ENCODE peak calls at places on chromosomes 12 and 14, in eight cellular contexts. One of them, this sample, is unnamed.

GRCh38 chr14:98761993-98762392 is 510.0 kb downstream of the BCL11B start:
- DNase-seq in neural crest cell: no peak
- DNase-seq in lower leg skin: no peak
- DNase-seq in RWPE2: no peak
- DNase-seq in ascending aorta: no peak
- DNase-seq in kidney epithelial cell: no peak
- DNase-seq in fibroblast of lung: no peak
- DNase-seq in natural killer cell: no peak
- DNase-seq in this sample: no peak

GRCh38 chr12:63440063-63440462 is 228.2 kb downstream of the DPY19L2 start:
- DNase-seq in neural crest cell: no peak
- DNase-seq in lower leg skin: no peak
- DNase-seq in RWPE2: no peak
- DNase-seq in ascending aorta: no peak
- DNase-seq in kidney epithelial cell: peak; percentile 18
- DNase-seq in fibroblast of lung: no peak
- DNase-seq in natural killer cell: no peak
- DNase-seq in this sample: no peak

GRCh38 chr12:60180298-60180697 is 584.5 kb downstream of the SLC16A7 start:
- DNase-seq in neural crest cell: no peak
- DNase-seq in lower leg skin: no peak
- DNase-seq in RWPE2: no peak
- DNase-seq in ascending aorta: no peak
- DNase-seq in kidney epithelial cell: no peak
- DNase-seq in fibroblast of lung: peak; percentile 34
- DNase-seq in natural killer cell: no peak
- DNase-seq in this sample: no peak

GRCh38 chr12:48994224-48995060 is 4.7 kb downstream of the DDN start:
- DNase-seq in neural crest cell: no peak
- DNase-seq in lower leg skin: no peak
- DNase-seq in RWPE2: no peak
- DNase-seq in ascending aorta: no peak
- DNase-seq in kidney epithelial cell: no peak
- DNase-seq in fibroblast of lung: no peak
- DNase-seq in natural killer cell: no peak
- DNase-seq in this sample: no peak

GRCh38 chr14:51104467-51104866 is 9.6 kb upstream of the TRIM9 start:
- DNase-seq in neural crest cell: no peak
- DNase-seq in lower leg skin: no peak
- DNase-seq in RWPE2: no peak
- DNase-seq in ascending aorta: no peak
- DNase-seq in kidney epithelial cell: no peak
- DNase-seq in fibroblast of lung: no peak
- DNase-seq in natural killer cell: no peak
- DNase-seq in this sample: no peak

GRCh38 chr12:124720687-124721500 is 142.8 kb downstream of the SCARB1 start:
- DNase-seq in neural crest cell: no peak
- DNase-seq in lower leg skin: no peak
- DNase-seq in RWPE2: no peak
- DNase-seq in ascending aorta: no peak
- DNase-seq in kidney epithelial cell: peak; percentile 80
- DNase-seq in fibroblast of lung: peak; percentile 87
- DNase-seq in natural killer cell: no peak
- DNase-seq in this sample: peak; percentile 82

GRCh38 chr12:22562187-22563028 is 18.1 kb upstream of the C2CD5 start:
- DNase-seq in neural crest cell: no peak
- DNase-seq in lower leg skin: no peak
- DNase-seq in RWPE2: no peak
- DNase-seq in ascending aorta: no peak
- DNase-seq in kidney epithelial cell: no peak
- DNase-seq in fibroblast of lung: no peak
- DNase-seq in natural killer cell: no peak
- DNase-seq in this sample: no peak

GRCh38 chr12:39314547-39314946 is 128.4 kb downstream of the KIF21A start:
- DNase-seq in neural crest cell: no peak
- DNase-seq in lower leg skin: no peak
- DNase-seq in RWPE2: no peak
- DNase-seq in ascending aorta: no peak
- DNase-seq in kidney epithelial cell: no peak
- DNase-seq in fibroblast of lung: no peak
- DNase-seq in natural killer cell: no peak
- DNase-seq in this sample: no peak

GRCh38 chr14:52048641-52049204 is 20.1 kb downstream of the NID2 start:
- DNase-seq in neural crest cell: no peak
- DNase-seq in lower leg skin: no peak
- DNase-seq in RWPE2: no peak
- DNase-seq in ascending aorta: no peak
- DNase-seq in kidney epithelial cell: no peak
- DNase-seq in fibroblast of lung: peak; percentile 58
- DNase-seq in natural killer cell: no peak
- DNase-seq in this sample: no peak

GRCh38 chr12:124027753-124028559 is 54.9 kb downstream of the ZNF664 start:
- DNase-seq in neural crest cell: no peak
- DNase-seq in lower leg skin: no peak
- DNase-seq in RWPE2: no peak
- DNase-seq in ascending aorta: no peak
- DNase-seq in kidney epithelial cell: no peak
- DNase-seq in fibroblast of lung: no peak
- DNase-seq in natural killer cell: no peak
- DNase-seq in this sample: no peak

GRCh38 chr12:95767703-95768102 is 22.9 kb downstream of the NTN4 start:
- DNase-seq in neural crest cell: no peak
- DNase-seq in lower leg skin: no peak
- DNase-seq in RWPE2: no peak
- DNase-seq in ascending aorta: no peak
- DNase-seq in kidney epithelial cell: no peak
- DNase-seq in fibroblast of lung: no peak
- DNase-seq in natural killer cell: no peak
- DNase-seq in this sample: no peak

GRCh38 chr14:70873627-70874026 is 33.6 kb upstream of the PCNX1 start:
- DNase-seq in neural crest cell: no peak
- DNase-seq in lower leg skin: no peak
- DNase-seq in RWPE2: no peak
- DNase-seq in ascending aorta: no peak
- DNase-seq in kidney epithelial cell: no peak
- DNase-seq in fibroblast of lung: no peak
- DNase-seq in natural killer cell: no peak
- DNase-seq in this sample: no peak
- TF ChIP-seq CTCF in neural crest cell: no peak
- TF ChIP-seq CTCF in lower leg skin: no peak
- TF ChIP-seq CTCF in RWPE2: peak; percentile 9
- TF ChIP-seq CTCF in ascending aorta: no peak
- TF ChIP-seq CTCF in kidney epithelial cell: no peak
- TF ChIP-seq CTCF in fibroblast of lung: no peak
- TF ChIP-seq CTCF in natural killer cell: peak; percentile 23
- TF ChIP-seq CTCF in this sample: no peak

DNA sequence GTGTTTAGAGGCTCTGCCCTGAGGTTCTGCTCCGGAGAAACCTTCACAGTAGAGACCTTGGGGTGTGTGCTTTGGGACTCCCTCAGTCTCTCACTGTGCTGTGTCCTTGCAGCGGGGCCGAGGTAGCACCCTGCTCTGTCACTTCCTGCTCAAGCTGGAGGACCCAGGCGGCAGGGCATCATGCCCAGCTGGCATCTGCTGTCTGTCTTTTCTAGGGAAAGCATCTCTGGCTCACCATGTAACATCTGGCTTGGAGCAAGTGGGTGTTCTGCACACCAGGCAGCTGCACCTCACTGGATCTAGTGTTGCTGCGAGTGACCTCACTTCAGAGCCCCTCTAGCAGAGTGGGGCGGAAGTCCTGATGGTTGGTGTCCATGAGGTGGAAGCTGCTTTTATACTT is 124.5 kb downstream of the ESRRB start:
- DNase-seq in neural crest cell: no peak
- DNase-seq in lower leg skin: no peak
- DNase-seq in RWPE2: peak; percentile 51
- DNase-seq in ascending aorta: no peak
- DNase-seq in kidney epithelial cell: no peak
- DNase-seq in fibroblast of lung: no peak
- DNase-seq in natural killer cell: no peak
- DNase-seq in this sample: no peak
- TF ChIP-seq CTCF in neural crest cell: no peak
- TF ChIP-seq CTCF in lower leg skin: no peak
- TF ChIP-seq CTCF in RWPE2: no peak
- TF ChIP-seq CTCF in ascending aorta: no peak
- TF ChIP-seq CTCF in kidney epithelial cell: no peak
- TF ChIP-seq CTCF in fibroblast of lung: no peak
- TF ChIP-seq CTCF in natural killer cell: no peak
- TF ChIP-seq CTCF in this sample: no peak

DNA sequence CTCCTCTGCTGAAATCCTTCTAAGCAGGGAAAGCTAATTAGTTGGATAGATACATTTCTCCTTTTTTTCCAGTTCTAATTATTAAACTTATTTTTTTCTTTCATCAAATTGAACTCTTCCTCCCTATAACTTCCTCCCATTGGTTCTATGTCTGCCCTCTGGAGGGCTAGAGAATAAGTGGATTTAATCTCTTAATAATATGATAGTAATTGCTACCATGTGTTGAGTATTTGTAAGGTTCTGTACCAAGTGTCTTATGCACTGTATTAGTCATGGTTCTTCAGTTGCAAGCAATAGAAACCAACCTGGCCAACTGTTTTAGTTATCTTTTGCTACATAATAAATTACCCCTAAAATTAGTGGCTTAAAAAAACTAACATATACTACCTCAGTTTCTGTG is 190.5 kb upstream of the PLXNC1 start:
- DNase-seq in neural crest cell: no peak
- DNase-seq in lower leg skin: no peak
- DNase-seq in RWPE2: no peak
- DNase-seq in ascending aorta: no peak
- DNase-seq in kidney epithelial cell: no peak
- DNase-seq in fibroblast of lung: no peak
- DNase-seq in natural killer cell: no peak
- DNase-seq in this sample: no peak
- TF ChIP-seq CTCF in neural crest cell: no peak
- TF ChIP-seq CTCF in lower leg skin: no peak
- TF ChIP-seq CTCF in RWPE2: no peak
- TF ChIP-seq CTCF in ascending aorta: no peak
- TF ChIP-seq CTCF in kidney epithelial cell: no peak
- TF ChIP-seq CTCF in fibroblast of lung: no peak
- TF ChIP-seq CTCF in natural killer cell: no peak
- TF ChIP-seq CTCF in this sample: no peak

GRCh38 chr12:46403732-46404097 is 31.1 kb upstream of the SLC38A2 start:
- DNase-seq in neural crest cell: no peak
- DNase-seq in lower leg skin: no peak
- DNase-seq in RWPE2: no peak
- DNase-seq in ascending aorta: no peak
- DNase-seq in kidney epithelial cell: no peak
- DNase-seq in fibroblast of lung: no peak
- DNase-seq in natural killer cell: no peak
- DNase-seq in this sample: no peak

GRCh38 chr12:46402451-46402850 is 29.9 kb upstream of the SLC38A2 start:
- DNase-seq in neural crest cell: no peak
- DNase-seq in lower leg skin: peak; percentile 56
- DNase-seq in RWPE2: peak; percentile 63
- DNase-seq in ascending aorta: no peak
- DNase-seq in kidney epithelial cell: no peak
- DNase-seq in fibroblast of lung: peak; percentile 98
- DNase-seq in natural killer cell: no peak
- DNase-seq in this sample: no peak

GRCh38 chr12:46402861-46403731 is 30.5 kb upstream of the SLC38A2 start:
- DNase-seq in neural crest cell: no peak
- DNase-seq in lower leg skin: no peak
- DNase-seq in RWPE2: no peak
- DNase-seq in ascending aorta: no peak
- DNase-seq in kidney epithelial cell: no peak
- DNase-seq in fibroblast of lung: peak; percentile 68
- DNase-seq in natural killer cell: no peak
- DNase-seq in this sample: no peak

GRCh38 chr12:46400406-46400805 is 27.8 kb upstream of the SLC38A2 start:
- DNase-seq in neural crest cell: no peak
- DNase-seq in lower leg skin: no peak
- DNase-seq in RWPE2: no peak
- DNase-seq in ascending aorta: no peak
- DNase-seq in kidney epithelial cell: no peak
- DNase-seq in fibroblast of lung: peak; percentile 84
- DNase-seq in natural killer cell: no peak
- DNase-seq in this sample: no peak

GRCh38 chr12:46401703-46402102 is 29.1 kb upstream of the SLC38A2 start:
- DNase-seq in neural crest cell: no peak
- DNase-seq in lower leg skin: no peak
- DNase-seq in RWPE2: no peak
- DNase-seq in ascending aorta: no peak
- DNase-seq in kidney epithelial cell: no peak
- DNase-seq in fibroblast of lung: peak; percentile 73
- DNase-seq in natural killer cell: no peak
- DNase-seq in this sample: no peak
- TF ChIP-seq CTCF in neural crest cell: no peak
- TF ChIP-seq CTCF in lower leg skin: no peak
- TF ChIP-seq CTCF in RWPE2: peak; percentile 36
- TF ChIP-seq CTCF in ascending aorta: peak; percentile 35
- TF ChIP-seq CTCF in kidney epithelial cell: no peak
- TF ChIP-seq CTCF in fibroblast of lung: peak; percentile 53
- TF ChIP-seq CTCF in natural killer cell: no peak
- TF ChIP-seq CTCF in this sample: no peak

DNA sequence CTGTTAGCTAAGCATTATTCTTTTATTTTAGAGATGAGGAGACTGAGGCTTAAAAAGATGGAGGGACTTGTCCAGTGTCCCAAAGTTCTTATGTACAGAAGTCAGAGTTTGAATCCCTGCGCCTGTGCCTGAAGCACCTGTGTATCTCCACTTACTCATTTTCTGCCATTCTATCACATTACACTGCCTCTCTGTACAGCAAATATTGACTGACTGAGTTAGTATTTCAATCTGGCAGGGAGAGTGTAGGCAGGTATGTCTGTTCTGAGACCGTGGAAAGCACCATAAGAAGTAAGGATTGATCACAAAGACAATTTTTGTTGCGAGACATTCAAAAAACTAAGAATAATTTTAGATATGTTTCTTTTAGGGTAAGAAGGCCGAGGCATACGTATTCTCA is 162.7 kb downstream of the KITLG start:
- DNase-seq in neural crest cell: no peak
- DNase-seq in lower leg skin: no peak
- DNase-seq in RWPE2: no peak
- DNase-seq in ascending aorta: no peak
- DNase-seq in kidney epithelial cell: no peak
- DNase-seq in fibroblast of lung: no peak
- DNase-seq in natural killer cell: no peak
- DNase-seq in this sample: no peak
- TF ChIP-seq CTCF in neural crest cell: no peak
- TF ChIP-seq CTCF in lower leg skin: no peak
- TF ChIP-seq CTCF in RWPE2: no peak
- TF ChIP-seq CTCF in ascending aorta: no peak
- TF ChIP-seq CTCF in kidney epithelial cell: no peak
- TF ChIP-seq CTCF in fibroblast of lung: no peak
- TF ChIP-seq CTCF in natural killer cell: no peak
- TF ChIP-seq CTCF in this sample: no peak

DNA sequence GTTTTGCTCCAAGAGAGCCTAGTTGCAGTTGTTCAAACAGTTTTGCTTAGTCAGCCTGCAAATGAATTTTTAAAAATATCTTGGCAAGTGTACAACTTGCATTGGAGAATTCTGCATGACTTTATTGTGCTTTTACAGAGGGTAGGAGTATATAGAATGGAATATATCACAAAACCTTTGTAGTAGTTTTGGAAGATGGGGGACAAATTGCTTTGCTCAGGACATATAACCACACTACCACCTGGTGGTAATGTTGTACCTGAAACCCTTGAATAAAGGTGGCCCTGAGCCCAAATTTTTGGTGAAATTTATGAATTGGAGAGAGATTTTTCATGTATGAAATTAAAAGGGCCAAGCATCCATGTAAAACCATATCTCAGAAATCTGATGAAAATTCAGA is 645.2 kb downstream of the MED13L start:
- DNase-seq in neural crest cell: no peak
- DNase-seq in lower leg skin: no peak
- DNase-seq in RWPE2: no peak
- DNase-seq in ascending aorta: no peak
- DNase-seq in kidney epithelial cell: no peak
- DNase-seq in fibroblast of lung: no peak
- DNase-seq in natural killer cell: no peak
- DNase-seq in this sample: no peak
- TF ChIP-seq CTCF in neural crest cell: no peak
- TF ChIP-seq CTCF in lower leg skin: no peak
- TF ChIP-seq CTCF in RWPE2: peak; percentile 64
- TF ChIP-seq CTCF in ascending aorta: no peak
- TF ChIP-seq CTCF in kidney epithelial cell: peak; percentile 7
- TF ChIP-seq CTCF in fibroblast of lung: no peak
- TF ChIP-seq CTCF in natural killer cell: no peak
- TF ChIP-seq CTCF in this sample: no peak